ENCODE peak calls at places on chromosomes 1 and 21, in four cellular contexts. E, N, Y and B are unnamed samples. For H3K36me3, the result is how much of the 10 kb centered on the place peaks cover.

GRCh38 chr1:199422206-199422605 is 605.3 kb upstream of the NR5A2 start:
- DNase-seq in E (no peak), N (no peak), Y (no peak), B (no peak)

GRCh38 chr1:186780081-186780480 is 48.7 kb upstream of the PLA2G4A start:
- DNase-seq in E (no peak), N (no peak), Y (no peak), B (no peak)

GRCh38 chr1:119659628-119660027 is 11.6 kb upstream of the ZNF697 start:
- DNase-seq in E (peak), N (no peak), Y (no peak), B (peak)

GRCh38 chr21:41328660-41329300 is 12.2 kb downstream of the FAM3B start:
- DNase-seq in E (no peak), N (no peak), Y (no peak), B (no peak)

GRCh38 chr1:39640861-39641260 is 1.4 kb upstream of the HEYL start:
- DNase-seq in E (no peak), N (no peak), Y (no peak), B (no peak)

GRCh38 chr1:56525463-56526155 is 53.8 kb downstream of the PLPP3 start:
- DNase-seq in E (no peak), N (peak), Y (peak), B (no peak)

GRCh38 chr21:42144221-42144620 is 73.1 kb downstream of the UMODL1 start:
- DNase-seq in E (no peak), N (no peak), Y (no peak), B (no peak)

GRCh38 chr21:38505654-38506523 is 7.6 kb upstream of the ERG start:
- DNase-seq in E (peak), N (no peak), Y (peak), B (peak)

GRCh38 chr1:26302733-26303405 is 3.6 kb downstream of the UBXN11 start:
- DNase-seq in E (no peak), N (no peak), Y (no peak), B (no peak)

GRCh38 chr21:46083271-46084040 is 14.5 kb upstream of the COL6A2 start:
- DNase-seq in E (peak), N (no peak), Y (no peak), B (peak)

GRCh38 chr1:234737915-234738314 is 127.9 kb upstream of the IRF2BP2 start:
- DNase-seq in E (no peak), N (no peak), Y (no peak), B (no peak)

GRCh38 chr1:55374801-55375616 is 159.8 kb upstream of the USP24 start:
- DNase-seq in E (peak), N (no peak), Y (no peak), B (peak)

GRCh38 chr1:150609726-150610125 is 19.7 kb downstream of the ENSA start:
- DNase-seq in E (no peak), N (no peak), Y (no peak), B (no peak)

GRCh38 chr1:49200738-49201137 is 424.0 kb upstream of the BEND5 start:
- DNase-seq in E (no peak), N (no peak), Y (no peak), B (no peak)

GRCh38 chr1:1946540-1946939 is 27.5 kb upstream of the TMEM52 start:
- DNase-seq in E (no peak), N (no peak), Y (no peak), B (peak)

GRCh38 chr1:18816808-18817207 is 42.7 kb downstream of the TAS1R2 start:
- DNase-seq in E (no peak), N (no peak), Y (no peak), B (no peak)

GRCh38 chr1:42743302-42744029 is 3.4 kb upstream of the CLDN19 start:
- DNase-seq in E (no peak), N (no peak), Y (no peak), B (no peak)

GRCh38 chr1:6464514-6464836 is 1.5 kb downstream of the TNFRSF25 start:
- DNase-seq in E (no peak), N (no peak), Y (no peak), B (no peak)

GRCh38 chr1:48203287-48203900 is 19.1 kb upstream of the SLC5A9 start:
- DNase-seq in E (no peak), N (no peak), Y (peak), B (no peak)

GRCh38 chr1:160129558-160129957 is 14.0 kb downstream of the ATP1A2 start:
- DNase-seq in E (no peak), N (no peak), Y (no peak), B (no peak)

GRCh38 chr1:2796890-2797740 is 4.4 kb downstream of the TTC34 start:
- DNase-seq in E (no peak), N (no peak), Y (no peak), B (no peak)

GRCh38 chr1:235601087-235601486 is 48.5 kb downstream of the GNG4 start:
- DNase-seq in E (no peak), N (no peak), Y (no peak), B (no peak)

DNA sequence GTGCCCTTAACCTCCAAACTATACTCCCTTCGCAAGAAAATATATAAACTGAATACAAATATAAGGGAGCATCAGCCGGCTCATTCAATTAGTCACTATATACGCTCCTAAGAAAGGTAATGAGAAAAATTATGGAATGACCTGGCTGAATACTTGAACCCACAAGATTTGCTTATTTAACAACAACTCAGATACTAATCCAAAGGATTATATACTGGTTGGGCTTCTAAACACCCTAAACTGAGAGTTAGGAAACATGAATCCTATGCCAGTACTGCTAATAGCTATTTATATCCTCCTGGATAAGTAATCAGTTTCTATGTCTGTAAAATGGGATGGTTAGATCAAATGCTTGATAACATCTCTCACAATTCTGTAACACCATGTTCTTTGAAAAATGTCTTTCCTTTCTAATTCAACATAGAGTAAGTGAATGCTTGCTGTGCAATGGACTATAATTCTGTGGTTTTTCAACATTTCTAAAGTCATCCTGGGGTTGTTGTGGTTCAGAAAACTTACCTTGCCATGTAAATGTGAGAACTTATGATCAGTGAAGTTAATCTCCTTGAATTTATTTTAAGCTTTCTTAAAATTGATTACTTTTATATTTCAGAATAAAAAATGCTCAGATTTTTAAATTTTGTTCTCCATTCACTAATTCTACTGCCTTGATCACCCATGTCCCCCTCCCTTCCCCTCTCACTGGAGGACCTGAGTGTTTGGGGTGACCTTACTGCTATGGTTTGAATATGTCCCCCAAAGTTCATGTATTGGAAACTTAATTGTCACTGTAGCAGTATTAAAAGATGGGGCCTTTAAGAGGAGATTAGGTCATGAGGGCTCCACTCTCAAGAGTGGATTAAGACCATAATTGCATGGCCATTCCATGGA is 14.5 kb downstream of the DUSP10 start:
- DNase-seq in E (no peak), N (no peak), Y (no peak), B (no peak)
- H3K36me3 ChIP-seq in E (under half), N (under half), Y (under half), B (under half)

GRCh38 chr21:34882719-34883131 is 166.4 kb downstream of the RUNX1 start:
- DNase-seq in E (no peak), N (no peak), Y (no peak), B (no peak)

GRCh38 chr21:34883501-34884271 is 165.4 kb downstream of the RUNX1 start:
- DNase-seq in E (no peak), N (no peak), Y (no peak), B (no peak)

GRCh38 chr21:34880401-34880800 is 168.7 kb downstream of the RUNX1 start:
- DNase-seq in E (no peak), N (no peak), Y (no peak), B (no peak)

GRCh38 chr21:34881421-34881820 is 167.7 kb downstream of the RUNX1 start:
- DNase-seq in E (no peak), N (no peak), Y (no peak), B (no peak)

GRCh38 chr21:34881894-34882371 is 167.2 kb downstream of the RUNX1 start:
- DNase-seq in E (no peak), N (no peak), Y (no peak), B (no peak)
- H3K36me3 ChIP-seq in E (under half), N (under half), Y (under half), B (under half)

DNA sequence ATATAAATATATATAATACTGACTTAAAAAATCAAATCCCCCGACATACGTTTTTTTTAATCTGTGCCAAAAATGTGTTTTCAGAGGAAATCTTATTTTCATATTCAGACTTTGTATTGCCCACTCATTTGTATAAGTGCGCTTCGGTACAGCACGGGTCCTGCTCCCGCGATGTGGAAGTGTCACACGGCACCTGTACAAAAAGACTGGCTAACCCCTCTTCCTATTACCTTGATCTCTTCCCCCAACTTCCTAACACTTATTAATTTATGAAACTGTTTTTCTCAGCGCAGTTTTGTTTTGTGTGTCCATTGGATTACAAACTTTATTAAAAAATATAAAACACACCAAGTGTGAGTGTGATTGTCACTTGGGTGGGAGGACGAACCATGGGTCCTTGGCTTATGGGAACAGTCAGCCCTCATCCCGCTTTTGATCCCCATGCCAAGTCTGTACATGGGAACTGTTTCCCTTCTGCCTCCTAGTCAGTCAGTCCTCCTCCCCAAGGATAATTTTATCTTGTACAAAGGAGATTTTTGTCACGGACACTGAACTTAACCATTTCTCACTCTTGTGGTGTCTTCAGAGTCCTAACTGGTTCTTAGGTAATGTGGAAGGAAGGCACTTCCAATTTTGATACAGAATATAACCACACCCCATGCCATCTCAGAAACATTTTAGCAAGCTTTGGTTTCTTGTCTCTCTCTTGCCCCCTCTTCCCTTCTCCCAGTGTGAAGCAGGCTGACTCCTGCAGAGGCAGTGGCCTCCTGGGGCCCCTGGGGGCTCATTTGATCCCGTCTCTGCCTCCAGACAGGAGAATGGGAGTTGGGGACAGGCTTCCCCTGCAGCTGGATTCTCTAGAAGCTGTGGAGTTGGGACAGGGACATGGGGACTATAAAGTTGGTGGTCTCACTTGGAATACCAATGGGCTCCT is 35.5 kb downstream of the ZBTB17 start:
- DNase-seq in E (no peak), N (no peak), Y (no peak), B (no peak)
- H3K36me3 ChIP-seq in E (under half), N (half or more), Y (under half), B (under half)

GRCh38 chr1:117905019-117905418 is 24.4 kb downstream of the GDAP2 start:
- DNase-seq in E (no peak), N (no peak), Y (no peak), B (no peak)
- H3K36me3 ChIP-seq in E (under half), N (under half), Y (under half), B (under half)

DNA sequence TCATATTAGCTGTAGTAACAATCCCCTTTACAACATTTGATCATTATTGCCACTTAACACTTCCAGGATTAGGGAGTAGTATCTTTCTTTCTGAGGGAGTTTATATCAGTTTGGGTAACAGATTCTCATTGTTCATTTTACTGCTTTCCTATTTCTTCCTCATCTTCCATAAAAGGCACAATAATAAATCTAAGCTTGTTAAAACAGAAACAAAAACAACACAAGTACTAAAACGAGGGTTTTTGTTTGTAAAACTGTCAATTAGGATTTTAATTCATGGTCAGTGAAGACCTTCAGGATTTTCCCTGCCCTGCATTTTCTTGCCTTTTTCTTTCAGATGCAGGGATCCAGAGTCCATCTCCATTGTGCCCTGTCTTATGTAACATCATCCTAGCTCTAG is 29.5 kb downstream of the TMED5 start:
- DNase-seq in E (no peak), N (no peak), Y (no peak), B (no peak)
- H3K36me3 ChIP-seq in E (under half), N (under half), Y (under half), B (under half)